ENCODE peak calls at places on chromosomes 7 and 10, in eight cellular contexts. V, C, D, P, W, X, Z and J are unnamed samples.

GRCh38 chr7:91112902-91113321 is 151.3 kb upstream of the FZD1 start:
- DNase-seq in V (no peak), C (no peak), D (no peak), P (peak; percentile 47), W (no peak), X (no peak), Z (no peak), J (no peak)

GRCh38 chr7:92644406-92645113 is 54.4 kb upstream of the FAM133B start:
- DNase-seq in V (no peak), C (no peak), D (no peak), P (peak; percentile 72), W (peak; percentile 76), X (no peak), Z (no peak), J (no peak)

GRCh38 chr10:74025380-74025978 is 27.6 kb downstream of the VCL start:
- DNase-seq in V (no peak), C (no peak), D (no peak), P (no peak), W (no peak), X (no peak), Z (no peak), J (no peak)

GRCh38 chr7:137871173-137871915 is 24.6 kb upstream of the DGKI start:
- DNase-seq in V (no peak), C (no peak), D (no peak), P (peak; percentile 54), W (no peak), X (no peak), Z (no peak), J (no peak)

GRCh38 chr10:19730071-19730470 is 86.2 kb upstream of the PLXDC2 start:
- DNase-seq in V (no peak), C (no peak), D (no peak), P (peak; percentile 47), W (no peak), X (no peak), Z (no peak), J (no peak)

GRCh38 chr10:21524526-21525366 is 736 bp downstream of the SKIDA1 start:
- DNase-seq in V (no peak), C (no peak), D (no peak), P (peak; percentile 49), W (no peak), X (no peak), Z (no peak), J (no peak)

GRCh38 chr7:22822486-22823141 is at the start of gene TOMM7:
- DNase-seq in V (peak; percentile 93), C (peak; percentile 98), D (peak; percentile 88), P (peak; percentile 98), W (peak; percentile 63), X (peak; percentile 90), Z (peak; percentile 77), J (peak; percentile 84)

GRCh38 chr10:97002670-97003069 is 170.6 kb downstream of the LCOR start:
- DNase-seq in V (no peak), C (no peak), D (no peak), P (no peak), W (no peak), X (no peak), Z (no peak), J (no peak)

GRCh38 chr10:35416628-35417625 is 80.6 kb downstream of the CCNY start:
- DNase-seq in V (no peak), C (peak; percentile 21), D (no peak), P (no peak), W (no peak), X (no peak), Z (no peak), J (no peak)

GRCh38 chr7:17989546-17989945 is 38.1 kb downstream of the PRPS1L1 start:
- DNase-seq in V (no peak), C (no peak), D (no peak), P (peak; percentile 40), W (no peak), X (no peak), Z (no peak), J (no peak)

GRCh38 chr10:110005716-110006115 is 2.1 kb upstream of the ADD3 start:
- DNase-seq in V (no peak), C (peak; percentile 48), D (peak; percentile 47), P (peak; percentile 85), W (peak; percentile 78), X (peak; percentile 68), Z (peak; percentile 20), J (no peak)

GRCh38 chr7:12728192-12728538 is 40.7 kb downstream of the ARL4A start:
- DNase-seq in V (no peak), C (no peak), D (no peak), P (peak; percentile 78), W (no peak), X (no peak), Z (no peak), J (no peak)

GRCh38 chr10:22783807-22784206 is 69.4 kb upstream of the PIP4K2A start:
- DNase-seq in V (no peak), C (no peak), D (no peak), P (no peak), W (no peak), X (no peak), Z (no peak), J (no peak)

GRCh38 chr7:142813262-142813661 is 41.6 kb upstream of the EPHB6 start:
- DNase-seq in V (no peak), C (no peak), D (no peak), P (peak; percentile 88), W (no peak), X (peak; percentile 71), Z (no peak), J (no peak)

GRCh38 chr7:387132-388022 is 97.4 kb downstream of the FOXL3 start:
- DNase-seq in V (no peak), C (no peak), D (no peak), P (no peak), W (no peak), X (no peak), Z (no peak), J (no peak)

GRCh38 chr10:116080553-116080952 is 192.5 kb downstream of the GFRA1 start:
- DNase-seq in V (peak; percentile 4), C (no peak), D (peak; percentile 75), P (peak; percentile 1), W (peak; percentile 81), X (peak; percentile 18), Z (no peak), J (no peak)

GRCh38 chr7:157556339-157556944 is 219.6 kb downstream of the DNAJB6 start:
- DNase-seq in V (no peak), C (no peak), D (no peak), P (no peak), W (no peak), X (no peak), Z (no peak), J (no peak)

GRCh38 chr7:137669706-137670105 is 177.1 kb downstream of the DGKI start:
- DNase-seq in V (no peak), C (no peak), D (no peak), P (peak; percentile 93), W (peak; percentile 61), X (peak; percentile 82), Z (no peak), J (no peak)

GRCh38 chr10:48272682-48273081 is 1.8 kb downstream of the FRMPD2 start:
- DNase-seq in V (no peak), C (no peak), D (no peak), P (no peak), W (no peak), X (no peak), Z (no peak), J (no peak)

GRCh38 chr7:135459951-135460567 is 49.8 kb downstream of the CNOT4 start:
- DNase-seq in V (no peak), C (no peak), D (no peak), P (no peak), W (no peak), X (no peak), Z (no peak), J (no peak)

GRCh38 chr7:111740942-111741341 is 178.7 kb upstream of the IMMP2L start:
- DNase-seq in V (no peak), C (no peak), D (no peak), P (no peak), W (no peak), X (no peak), Z (no peak), J (no peak)

GRCh38 chr10:14322531-14322930 is 8.2 kb downstream of the FRMD4A start:
- DNase-seq in V (no peak), C (no peak), D (no peak), P (no peak), W (no peak), X (no peak), Z (no peak), J (no peak)

GRCh38 chr7:128103498-128104108 is 72.4 kb upstream of the LRRC4 start:
- DNase-seq in V (no peak), C (peak; percentile 48), D (no peak), P (peak; percentile 62), W (no peak), X (no peak), Z (no peak), J (no peak)

GRCh38 chr7:50920031-50920635 is 137.4 kb upstream of the GRB10 start:
- DNase-seq in V (no peak), C (no peak), D (no peak), P (no peak), W (no peak), X (no peak), Z (no peak), J (no peak)

GRCh38 chr7:17856251-17856650 is 84.0 kb downstream of the SNX13 start:
- DNase-seq in V (no peak), C (no peak), D (no peak), P (no peak), W (no peak), X (no peak), Z (no peak), J (no peak)

GRCh38 chr7:44131173-44132009 is 8.0 kb upstream of the POLD2 start:
- DNase-seq in V (no peak), C (peak; percentile 58), D (no peak), P (no peak), W (no peak), X (no peak), Z (no peak), J (no peak)
- TF ChIP-seq CTCF in V (peak; percentile 39), C (peak; percentile 67), D (peak; percentile 44), P (peak; percentile 15), W (peak; percentile 71), X (peak; percentile 53), Z (peak; percentile 37), J (peak; percentile 8)

GRCh38 chr7:131071786-131072504 is 255.7 kb upstream of the MKLN1 start:
- DNase-seq in V (no peak), C (peak; percentile 11), D (no peak), P (peak; percentile 98), W (no peak), X (peak; percentile 40), Z (no peak), J (no peak)
- TF ChIP-seq CTCF in V (peak; percentile 46), C (peak; percentile 69), D (peak; percentile 27), P (peak; percentile 26), W (peak; percentile 30), X (peak; percentile 75), Z (peak; percentile 60), J (peak; percentile 41)

GRCh38 chr7:123682690-123683089 is 27.0 kb downstream of the LMOD2 start:
- DNase-seq in V (peak; percentile 19), C (peak; percentile 60), D (peak; percentile 38), P (peak; percentile 77), W (peak; percentile 32), X (peak; percentile 69), Z (peak; percentile 12), J (no peak)
- TF ChIP-seq CTCF in V (peak; percentile 80), C (peak; percentile 85), D (peak; percentile 58), P (peak; percentile 47), W (peak; percentile 64), X (peak; percentile 83), Z (peak; percentile 76), J (peak; percentile 67)

DNA sequence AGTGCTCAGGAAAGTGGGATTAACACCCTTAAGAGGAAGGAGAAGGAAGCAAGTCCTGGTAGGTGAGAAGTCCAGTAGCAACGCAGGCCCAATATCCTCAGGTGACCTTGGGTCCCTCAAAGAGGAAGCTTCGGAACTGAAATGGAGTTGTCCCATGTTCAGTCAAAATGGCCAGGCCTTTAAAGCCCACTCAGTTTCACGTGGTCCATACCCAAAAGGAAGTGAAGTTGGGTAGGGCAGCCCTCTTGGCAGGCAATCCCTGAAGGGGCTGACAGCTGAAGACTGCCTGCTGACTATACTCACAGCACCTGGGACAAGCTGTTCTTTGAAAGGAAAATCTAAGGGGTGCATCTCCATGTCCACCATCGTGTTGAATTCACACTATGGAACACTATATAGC is 3.0 kb downstream of the GSAP start:
- DNase-seq in V (no peak), C (no peak), D (no peak), P (no peak), W (no peak), X (no peak), Z (no peak), J (no peak)
- TF ChIP-seq CTCF in V (no peak), C (no peak), D (no peak), P (no peak), W (no peak), X (no peak), Z (no peak), J (no peak)